ENCODE peak calls at places on chromosomes 5 and 9, in seven cellular contexts. J is endothelial cell, W is stomach, B is DND-41, S is GM20000, G is HFFc6, F is fibroblast of the aortic adventitia. A is an unnamed sample.
A peak's percentile ranks its signal among the peaks of the same experiment; 100 is the strongest.

GRCh38 chr5:58939664-58940063 is 356.8 kb downstream of the RAB3C start:
- DNase-seq in B (no peak), J (no peak), W (no peak), F (no peak), G (no peak), S (no peak), A (no peak)

GRCh38 chr5:67165524-67166459 is 30.8 kb downstream of the CD180 start:
- DNase-seq in G (peak; percentile 64), W (peak; percentile 89), B (peak; percentile 98), S (peak; percentile 87), F (peak; percentile 86), J (peak; percentile 78), A (peak; percentile 89)

GRCh38 chr5:121533814-121534213 is 317.9 kb upstream of the FTMT start:
- DNase-seq in W (no peak), B (no peak), S (no peak), F (no peak), J (no peak), G (no peak), A (no peak)

GRCh38 chr9:126719677-126720435 is 85.0 kb upstream of the ZBTB43 start:
- DNase-seq in W (peak; percentile 53), F (no peak), B (peak; percentile 89), G (peak; percentile 49), J (peak; percentile 79), S (peak; percentile 72), A (peak; percentile 76)

GRCh38 chr5:8906303-8906967 is 639.4 kb downstream of the SEMA5A start:
- DNase-seq in J (no peak), F (no peak), S (no peak), G (peak; percentile 73), W (no peak), B (peak; percentile 83), A (no peak)

GRCh38 chr9:127985011-127985410 is 4.2 kb upstream of the EEIG1 start:
- DNase-seq in S (no peak), G (no peak), F (no peak), J (no peak), W (no peak), B (no peak), A (no peak)

GRCh38 chr9:18320046-18320445 is 153.9 kb upstream of the ADAMTSL1 start:
- DNase-seq in S (no peak), F (peak; percentile 42), B (no peak), G (no peak), J (no peak), W (no peak), A (no peak)

GRCh38 chr5:62720036-62720441 is 141.4 kb downstream of the LRRC70 start:
- DNase-seq in W (peak; percentile 33), G (peak; percentile 23), S (peak; percentile 37), F (no peak), B (peak; percentile 20), J (peak; percentile 35), A (peak; percentile 37)

GRCh38 chr5:173885481-173886010 is 2.6 kb upstream of the CPEB4 start:
- DNase-seq in G (no peak), W (peak; percentile 68), S (no peak), J (no peak), B (no peak), F (no peak), A (no peak)

GRCh38 chr5:170268884-170269283 is 28.7 kb downstream of the LCP2 start:
- DNase-seq in F (no peak), W (no peak), S (no peak), B (no peak), G (no peak), J (no peak), A (no peak)

GRCh38 chr5:30866142-30866541 is 327.3 kb upstream of the CDH6 start:
- DNase-seq in F (no peak), J (no peak), G (no peak), W (no peak), S (no peak), B (no peak), A (no peak)

GRCh38 chr9:132023409-132024180 is 56.1 kb downstream of the MED27 start:
- DNase-seq in J (no peak), B (no peak), F (no peak), G (no peak), S (no peak), W (no peak), A (no peak)

GRCh38 chr9:136674786-136675349 is 12.2 kb downstream of the EGFL7 start:
- DNase-seq in B (no peak), G (no peak), F (no peak), W (peak; percentile 72), S (no peak), J (peak; percentile 85), A (no peak)

GRCh38 chr9:227882-228281 is 13.2 kb downstream of the DOCK8 start:
- DNase-seq in W (no peak), G (no peak), B (no peak), S (no peak), F (no peak), J (no peak), A (no peak)

GRCh38 chr5:80921026-80921425 is 39.1 kb upstream of the RASGRF2 start:
- DNase-seq in W (no peak), S (no peak), J (no peak), B (no peak), G (no peak), F (no peak), A (no peak)

GRCh38 chr9:91146391-91147019 is 215.2 kb downstream of the AUH start:
- DNase-seq in F (no peak), G (no peak), B (no peak), J (no peak), S (no peak), W (no peak), A (no peak)

GRCh38 chr9:109115931-109116541 is 3.7 kb downstream of the TMEM245 start:
- DNase-seq in G (no peak), W (peak; percentile 72), F (peak; percentile 65), S (no peak), B (no peak), J (no peak), A (no peak)

GRCh38 chr5:73902327-73903051 is 276.5 kb downstream of the ARHGEF28 start:
- DNase-seq in W (no peak), S (peak; percentile 57), F (peak; percentile 85), G (peak; percentile 39), J (peak; percentile 29), B (peak; percentile 6), A (peak; percentile 44)

GRCh38 chr9:122110100-122110833 is 17.2 kb upstream of the TTLL11 start:
- DNase-seq in W (no peak), F (no peak), G (no peak), B (no peak), J (no peak), S (no peak), A (no peak)

GRCh38 chr5:180395540-180396274 is 42.6 kb upstream of the GFPT2 start:
- DNase-seq in W (no peak), F (no peak), B (no peak), J (no peak), G (no peak), S (no peak), A (no peak)

GRCh38 chr5:176621661-176622079 is 8.7 kb downstream of the SNCB start:
- DNase-seq in B (no peak), W (no peak), G (no peak), F (peak; percentile 28), J (no peak), S (no peak), A (no peak)

GRCh38 chr9:89880161-89880560 is 275.3 kb downstream of the GADD45G start:
- DNase-seq in S (no peak), B (no peak), F (no peak), J (no peak), G (no peak), W (peak; percentile 18), A (no peak)

GRCh38 chr5:157387683-157388093 is 72.3 kb upstream of the NIPAL4 start:
- DNase-seq in B (no peak), S (no peak), G (peak; percentile 95), W (no peak), J (no peak), F (peak; percentile 97), A (no peak)

GRCh38 chr9:110426052-110426709 is 88.5 kb upstream of the TXNDC8 start:
- DNase-seq in S (no peak), B (no peak), G (peak; percentile 33), J (no peak), F (peak; percentile 60), W (no peak), A (no peak)
- TF ChIP-seq CTCF in S (no peak), B (peak; percentile 32), G (peak; percentile 79), J (peak; percentile 54), F (peak; percentile 52), W (no peak), A (no peak)

GRCh38 chr5:33244441-33245150 is 196.2 kb upstream of the TARS1 start:
- DNase-seq in G (no peak), S (no peak), F (no peak), J (no peak), B (no peak), W (no peak), A (no peak)
- TF ChIP-seq CTCF in G (no peak), S (no peak), F (no peak), J (no peak), B (no peak), W (no peak), A (no peak)

DNA sequence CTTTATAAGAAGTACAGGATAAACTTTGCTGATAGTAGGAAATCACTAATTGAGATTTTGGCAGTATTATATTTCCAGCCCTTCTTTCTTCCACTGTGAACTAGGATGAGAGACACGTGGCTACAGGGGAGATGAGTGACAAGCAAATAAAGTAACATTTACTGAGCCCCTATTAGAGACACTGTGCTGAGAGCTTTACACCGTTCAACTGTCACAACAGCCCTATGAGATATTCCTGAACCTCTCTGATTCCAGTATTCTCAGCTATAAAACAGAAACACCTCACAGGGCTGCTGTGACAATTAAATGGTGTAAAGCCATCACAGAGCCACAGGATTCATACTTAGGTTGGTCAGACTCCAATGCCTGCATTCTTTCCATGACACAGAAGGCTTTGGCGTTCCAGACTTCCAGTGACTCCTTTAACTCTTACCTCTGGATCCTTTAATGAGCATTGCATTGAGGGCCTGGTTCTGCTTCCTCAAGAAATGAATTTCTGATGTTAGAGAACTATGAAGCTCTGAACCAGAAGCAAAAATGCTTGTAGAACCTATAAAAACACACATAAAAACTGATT is 169.0 kb downstream of the CDK5RAP2 start:
- DNase-seq in W (no peak), S (no peak), G (no peak), B (no peak), F (peak; percentile 44), J (no peak), A (no peak)
- TF ChIP-seq CTCF in W (no peak), S (no peak), G (no peak), B (no peak), F (no peak), J (no peak), A (no peak)

GRCh38 chr5:52007230-52007858 is 624.1 kb downstream of the ISL1 start:
- DNase-seq in B (peak; percentile 22), F (peak; percentile 50), W (no peak), G (peak; percentile 65), J (peak; percentile 34), S (peak; percentile 7), A (no peak)
- TF ChIP-seq CTCF in B (peak; percentile 80), F (peak; percentile 64), W (peak; percentile 64), G (peak; percentile 78), J (peak; percentile 51), S (peak; percentile 27), A (peak; percentile 65)

A was measured in GM10248.